ENCODE peak calls at places on chromosomes 12 and 14, in five cellular contexts. L, C, T, U and I are unnamed samples.

GRCh38 chr12:109428038-109428629 is 49.0 kb downstream of the KCTD10 start:
- DNase-seq in L (peak), C (peak), T (peak), U (peak), I (peak)

GRCh38 chr12:124720687-124721500 is 142.8 kb downstream of the SCARB1 start:
- DNase-seq in L (no peak), C (peak), T (no peak), U (no peak), I (no peak)

GRCh38 chr12:62865090-62865489 is 69.9 kb downstream of the PPM1H start:
- DNase-seq in L (no peak), C (no peak), T (no peak), U (no peak), I (no peak)

GRCh38 chr12:1590083-1590979 is 4.0 kb downstream of the FBXL14 start:
- DNase-seq in L (no peak), C (peak), T (peak), U (peak), I (no peak)

GRCh38 chr12:115485503-115485902 is 792.0 kb downstream of the MED13L start:
- DNase-seq in L (no peak), C (no peak), T (no peak), U (no peak), I (no peak)

GRCh38 chr12:114834621-114835020 is 150.6 kb upstream of the TBX3 start:
- DNase-seq in L (no peak), C (peak), T (no peak), U (no peak), I (no peak)

GRCh38 chr12:66688836-66689439 is 10.1 kb upstream of the GRIP1 start:
- DNase-seq in L (peak), C (peak), T (peak), U (peak), I (no peak)

GRCh38 chr14:34450542-34450915 is 11.5 kb downstream of the SPTSSA start:
- DNase-seq in L (no peak), C (no peak), T (no peak), U (no peak), I (no peak)

GRCh38 chr14:63470877-63471565 is 72.2 kb downstream of the PPP2R5E start:
- DNase-seq in L (no peak), C (peak), T (peak), U (no peak), I (no peak)

GRCh38 chr12:27123642-27124041 is 41.3 kb upstream of the C12orf71 start:
- DNase-seq in L (no peak), C (peak), T (peak), U (no peak), I (no peak)

GRCh38 chr14:102020058-102020971 is 55.9 kb downstream of the DYNC1H1 start:
- DNase-seq in L (peak), C (peak), T (no peak), U (no peak), I (no peak)

GRCh38 chr12:84357314-84357713 is 555.3 kb downstream of the SLC6A15 start:
- DNase-seq in L (no peak), C (no peak), T (no peak), U (no peak), I (no peak)

GRCh38 chr14:68630611-68631013 is 162.3 kb downstream of the ZFP36L1 start:
- DNase-seq in L (no peak), C (no peak), T (no peak), U (no peak), I (no peak)

GRCh38 chr14:31527546-31527945 is 33.7 kb upstream of the NUBPL start:
- DNase-seq in L (no peak), C (no peak), T (no peak), U (no peak), I (no peak)

GRCh38 chr12:40614923-40615322 is 77.3 kb upstream of the CNTN1 start:
- DNase-seq in L (no peak), C (no peak), T (peak), U (no peak), I (no peak)

GRCh38 chr12:52228931-52229330 is 4.1 kb upstream of the KRT7 start:
- DNase-seq in L (no peak), C (no peak), T (no peak), U (no peak), I (no peak)

GRCh38 chr12:107130830-107131760 is 37.7 kb upstream of the CRY1 start:
- DNase-seq in L (no peak), C (no peak), T (no peak), U (no peak), I (no peak)